ENCODE peak calls at places on chromosomes 5 and 9, in four cellular contexts. T is K562, H is GM12878, K is HepG2. X is an unnamed sample.

GRCh38 chr9:81035171-81035570 is 654.2 kb downstream of the TLE1 start:
- DNase-seq in T (no peak), H (no peak), K (no peak), X (no peak)

GRCh38 chr9:18185196-18185595 is 288.8 kb upstream of the ADAMTSL1 start:
- DNase-seq in T (no peak), H (no peak), K (no peak), X (no peak)

GRCh38 chr5:107955321-107955720 is 284.6 kb upstream of the EFNA5 start:
- DNase-seq in T (no peak), H (no peak), K (no peak), X (no peak)

GRCh38 chr9:96376926-96377874 is 6.3 kb downstream of the SLC35D2 start:
- DNase-seq in T (no peak), H (no peak), K (peak; percentile 39), X (peak; percentile 77)

GRCh38 chr9:129235931-129236331 is 57.9 kb upstream of the IER5L start:
- DNase-seq in T (no peak), H (no peak), K (no peak), X (no peak)

GRCh38 chr5:139140631-139141071 is 57.5 kb downstream of the SIL1 start:
- DNase-seq in T (no peak), H (no peak), K (no peak), X (no peak)

GRCh38 chr5:71732011-71732410 is 12.9 kb downstream of the CARTPT start:
- DNase-seq in T (no peak), H (no peak), K (no peak), X (peak; percentile 63)

GRCh38 chr9:111896942-111897830 is 572 bp downstream of the UGCG start:
- DNase-seq in T (peak; percentile 82), H (no peak), K (peak; percentile 11), X (peak; percentile 74)

GRCh38 chr5:171777420-171777759 is 8.2 kb upstream of the SMIM23 start:
- DNase-seq in T (no peak), H (no peak), K (no peak), X (no peak)

GRCh38 chr5:135435467-135436330 is 11.4 kb downstream of the DCANP1 start:
- DNase-seq in T (peak; percentile 1), H (no peak), K (no peak), X (no peak)

GRCh38 chr9:105444130-105444529 is 3.7 kb upstream of the FSD1L start:
- DNase-seq in T (no peak), H (no peak), K (no peak), X (no peak)

GRCh38 chr5:111830333-111830732 is 73.3 kb upstream of the NREP start:
- DNase-seq in T (no peak), H (no peak), K (no peak), X (peak; percentile 30)

GRCh38 chr9:98995059-98995665 is 51.5 kb downstream of the COL15A1 start:
- DNase-seq in T (no peak), H (no peak), K (no peak), X (no peak)

GRCh38 chr5:72347801-72348305 is 27.7 kb downstream of the PTCD2 start:
- DNase-seq in T (no peak), H (no peak), K (no peak), X (no peak)

GRCh38 chr9:133351908-133352634 is 4.1 kb downstream of the RPL7A start:
- DNase-seq in T (peak; percentile 79), H (no peak), K (peak; percentile 74), X (peak; percentile 48)
- TF ChIP-seq MYC in T (peak; percentile 59), H (no peak), K (no peak), X (no peak)

DNA sequence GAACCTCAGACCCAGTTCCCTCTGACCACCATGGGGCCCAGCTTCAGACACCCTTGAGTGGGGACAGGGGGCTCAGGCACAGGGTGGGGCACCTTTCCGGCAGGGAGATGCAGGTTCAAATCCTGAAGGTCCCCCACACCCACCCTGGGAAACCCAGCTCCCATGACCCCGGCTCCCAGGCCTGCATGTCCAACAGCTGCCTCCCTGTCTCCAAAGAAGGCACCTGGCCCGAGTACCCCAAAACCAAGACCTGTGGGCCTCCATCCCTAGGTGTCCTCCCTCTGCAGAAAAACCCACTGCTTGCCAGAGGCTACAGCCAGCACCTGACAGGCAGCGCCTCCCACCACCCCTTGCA is 38.5 kb downstream of the VAV2 start:
- DNase-seq in T (no peak), H (no peak), K (no peak), X (no peak)
- H4K20me1 ChIP-seq in T (peaks cover 17% of the 10 kb centered on the region), H (no peaks in the 10 kb centered on the region), K (peaks cover 37% of the 10 kb centered on the region), X (no peaks in the 10 kb centered on the region)

DNA sequence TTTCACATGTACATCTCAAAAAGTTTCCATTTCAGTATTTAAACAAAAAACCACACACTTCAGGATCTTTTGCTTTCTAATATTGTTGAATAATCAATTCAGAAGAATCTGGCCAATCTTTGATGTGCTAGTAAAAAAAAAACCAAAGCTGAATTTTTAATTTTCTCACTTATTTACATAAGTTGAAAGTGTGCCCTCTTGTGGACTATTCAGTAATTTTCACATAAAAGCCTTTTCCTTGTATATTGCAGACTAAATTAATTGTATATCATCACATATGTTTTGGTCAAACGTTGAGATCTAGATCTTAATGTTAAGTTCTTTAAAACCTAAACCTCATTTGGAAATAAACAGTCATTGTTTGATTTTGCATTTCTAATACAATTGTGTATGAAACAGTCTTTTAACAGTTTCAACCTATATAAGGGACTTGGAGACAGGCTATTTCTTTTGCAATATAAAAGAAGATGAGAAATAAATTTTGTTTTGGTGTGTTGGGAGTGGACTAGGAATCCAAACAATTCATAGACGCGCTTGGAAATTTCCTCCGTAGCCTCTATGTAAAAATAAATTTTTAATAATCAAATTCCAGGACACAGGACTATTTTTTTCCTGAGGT is 68.1 kb downstream of the NIPBL start:
- DNase-seq in T (peak; percentile 22), H (no peak), K (peak; percentile 49), X (peak; percentile 69)
- TF ChIP-seq MYC in T (no peak), H (no peak), K (no peak), X (no peak)

GRCh38 chr5:173441053-173441628 is 112.9 kb upstream of the STC2 start:
- DNase-seq in T (no peak), H (no peak), K (no peak), X (no peak)

GRCh38 chr5:173429489-173430150 is 101.4 kb upstream of the STC2 start:
- DNase-seq in T (no peak), H (no peak), K (no peak), X (no peak)

GRCh38 chr5:173434270-173434669 is 106.1 kb upstream of the STC2 start:
- DNase-seq in T (no peak), H (no peak), K (no peak), X (no peak)

GRCh38 chr5:173430394-173430793 is 102.2 kb upstream of the STC2 start:
- DNase-seq in T (no peak), H (no peak), K (no peak), X (no peak)

GRCh38 chr5:173435543-173435942 is 107.3 kb upstream of the STC2 start:
- DNase-seq in T (no peak), H (no peak), K (no peak), X (no peak)
- H4K20me1 ChIP-seq in T (no peaks in the 10 kb centered on the region), H (no peaks in the 10 kb centered on the region), K (no peaks in the 10 kb centered on the region), X (no peaks in the 10 kb centered on the region)

DNA sequence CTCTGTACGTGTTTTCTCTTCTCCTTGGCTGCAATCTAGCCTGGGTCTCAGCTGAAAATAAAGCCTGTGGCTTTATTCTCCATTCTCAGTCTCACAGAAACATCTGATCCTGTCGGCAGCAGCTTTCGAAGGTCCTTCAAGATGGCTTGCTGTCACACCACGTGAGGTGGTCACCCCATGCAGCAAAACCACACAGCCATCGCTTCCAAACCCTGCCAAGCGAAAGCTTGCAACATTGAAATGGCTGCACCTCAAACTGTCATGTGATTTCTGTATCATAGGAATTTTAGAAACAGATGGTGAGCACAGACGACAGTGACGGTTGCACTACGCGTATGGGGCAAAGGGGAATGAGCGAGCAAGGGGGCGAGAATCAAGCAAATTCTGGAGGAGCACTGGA is 98.5 kb upstream of the SMARCA2 start:
- DNase-seq in T (no peak), H (no peak), K (no peak), X (no peak)
- TF ChIP-seq MYC in T (no peak), H (no peak), K (no peak), X (no peak)

GRCh38 chr9:134738869-134739659 is 97.5 kb downstream of the COL5A1 start:
- DNase-seq in T (peak; percentile 63), H (no peak), K (peak; percentile 13), X (peak; percentile 43)

GRCh38 chr9:134737842-134738580 is 96.4 kb downstream of the COL5A1 start:
- DNase-seq in T (no peak), H (no peak), K (no peak), X (no peak)

GRCh38 chr9:134734270-134734669 is 92.7 kb downstream of the COL5A1 start:
- DNase-seq in T (no peak), H (no peak), K (peak; percentile 27), X (no peak)

GRCh38 chr9:134735441-134736175 is 94.0 kb downstream of the COL5A1 start:
- DNase-seq in T (no peak), H (no peak), K (no peak), X (no peak)

GRCh38 chr9:134736791-134737489 is 95.3 kb downstream of the COL5A1 start:
- DNase-seq in T (no peak), H (no peak), K (no peak), X (no peak)
- H4K20me1 ChIP-seq in T (no peaks in the 10 kb centered on the region), H (no peaks in the 10 kb centered on the region), K (peaks cover 3% of the 10 kb centered on the region), X (no peaks in the 10 kb centered on the region)

GRCh38 chr9:19232830-19233194 is 2.3 kb downstream of the DENND4C start:
- DNase-seq in T (no peak), H (peak; percentile 46), K (no peak), X (peak; percentile 55)

GRCh38 chr9:19229725-19230355 is 653 bp upstream of the DENND4C start:
- DNase-seq in T (no peak), H (no peak), K (peak; percentile 51), X (peak; percentile 72)

GRCh38 chr9:19230356-19231125 is at the start of gene DENND4C:
- DNase-seq in T (peak; percentile 85), H (peak; percentile 66), K (peak; percentile 85), X (peak; percentile 90)

GRCh38 chr9:19232117-19232829 is 1.8 kb downstream of the DENND4C start:
- DNase-seq in T (no peak), H (no peak), K (no peak), X (peak; percentile 61)

GRCh38 chr9:19231126-19232035 is 888 bp downstream of the DENND4C start:
- DNase-seq in T (peak; percentile 24), H (no peak), K (no peak), X (peak; percentile 56)
- TF ChIP-seq MYC in T (no peak), H (no peak), K (no peak), X (no peak)

DNA sequence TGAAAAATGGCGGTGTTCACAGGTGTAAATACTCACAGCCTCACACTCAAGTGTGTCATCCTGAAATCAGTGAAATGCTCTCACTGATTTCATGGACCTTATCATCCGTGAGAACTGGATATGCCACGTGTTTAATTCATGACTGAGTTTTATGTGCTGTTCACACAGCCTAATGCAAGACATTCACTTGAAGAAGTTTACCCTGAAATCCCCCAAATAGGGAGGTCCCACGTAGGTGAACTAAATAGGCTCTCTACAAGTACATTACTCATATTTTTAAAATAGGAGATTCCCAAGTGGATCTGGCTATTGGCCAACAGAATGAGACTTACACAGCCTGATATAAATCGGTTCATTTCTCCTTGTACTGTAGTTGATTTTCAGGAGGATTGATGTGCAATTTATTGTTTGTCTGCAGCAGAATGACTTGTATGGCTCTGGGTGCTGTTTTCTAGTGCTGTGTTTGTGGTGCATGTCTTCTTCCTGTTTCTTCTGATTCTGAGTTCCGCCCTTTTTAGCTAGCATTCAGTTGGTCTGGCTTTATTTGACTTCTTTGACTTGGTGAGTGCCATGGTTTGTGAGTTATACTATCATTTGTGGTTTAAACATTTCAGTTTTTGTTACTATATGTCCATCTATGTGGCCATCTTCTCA is 25.1 kb downstream of the TRIO start:
- DNase-seq in T (no peak), H (no peak), K (no peak), X (peak; percentile 51)
- H4K20me1 ChIP-seq in T (no peaks in the 10 kb centered on the region), H (no peaks in the 10 kb centered on the region), K (peaks cover 44% of the 10 kb centered on the region), X (peaks cover 3% of the 10 kb centered on the region)